ENCODE peak calls at places on chromosomes 4 and X, in six cellular contexts. One of them, this sample, is unnamed.

GRCh38 chrX:140180585-140180984 is 215.3 kb upstream of the CXorf66 start:
- DNase-seq in kidney epithelial cell: peak
- DNase-seq in CD14-positive monocyte: no peak
- DNase-seq in stomach: no peak
- DNase-seq in IMR-90: peak
- DNase-seq in HCT116: no peak
- DNase-seq in this sample: peak

GRCh38 chrX:16466640-16467432 is 183.1 kb upstream of the S100G start:
- DNase-seq in CD14-positive monocyte: no peak
- DNase-seq in stomach: no peak
- DNase-seq in kidney epithelial cell: no peak
- DNase-seq in HCT116: no peak
- DNase-seq in IMR-90: peak
- DNase-seq in this sample: peak

GRCh38 chr4:102807345-102807744 is 20.0 kb downstream of the UBE2D3 start:
- DNase-seq in stomach: no peak
- DNase-seq in CD14-positive monocyte: no peak
- DNase-seq in kidney epithelial cell: no peak
- DNase-seq in HCT116: no peak
- DNase-seq in IMR-90: no peak
- DNase-seq in this sample: no peak

GRCh38 chr4:147518846-147519767 is 38.2 kb downstream of the EDNRA start:
- DNase-seq in HCT116: peak
- DNase-seq in IMR-90: peak
- DNase-seq in kidney epithelial cell: peak
- DNase-seq in stomach: peak
- DNase-seq in CD14-positive monocyte: no peak
- DNase-seq in this sample: peak

GRCh38 chr4:84606645-84607044 is 23.7 kb downstream of the CDS1 start:
- DNase-seq in CD14-positive monocyte: no peak
- DNase-seq in kidney epithelial cell: no peak
- DNase-seq in IMR-90: no peak
- DNase-seq in stomach: no peak
- DNase-seq in HCT116: no peak
- DNase-seq in this sample: no peak

GRCh38 chr4:125572601-125573000 is 257.8 kb downstream of the FAT4 start:
- DNase-seq in stomach: no peak
- DNase-seq in IMR-90: no peak
- DNase-seq in CD14-positive monocyte: no peak
- DNase-seq in HCT116: no peak
- DNase-seq in kidney epithelial cell: no peak
- DNase-seq in this sample: peak

GRCh38 chr4:15677507-15677988 is 4.1 kb upstream of the FAM200B start:
- DNase-seq in stomach: peak
- DNase-seq in kidney epithelial cell: peak
- DNase-seq in IMR-90: peak
- DNase-seq in CD14-positive monocyte: no peak
- DNase-seq in HCT116: peak
- DNase-seq in this sample: peak

GRCh38 chr4:100306018-100306417 is 115.8 kb upstream of the DDIT4L start:
- DNase-seq in CD14-positive monocyte: no peak
- DNase-seq in kidney epithelial cell: peak
- DNase-seq in IMR-90: peak
- DNase-seq in stomach: no peak
- DNase-seq in HCT116: no peak
- DNase-seq in this sample: peak

GRCh38 chr4:183443609-183444148 is 757 bp upstream of the CDKN2AIP start:
- DNase-seq in IMR-90: peak
- DNase-seq in HCT116: no peak
- DNase-seq in CD14-positive monocyte: peak
- DNase-seq in stomach: no peak
- DNase-seq in kidney epithelial cell: no peak
- DNase-seq in this sample: peak

GRCh38 chr4:89290727-89291126 is 16.9 kb downstream of the GPRIN3 start:
- DNase-seq in stomach: no peak
- DNase-seq in IMR-90: no peak
- DNase-seq in CD14-positive monocyte: no peak
- DNase-seq in kidney epithelial cell: no peak
- DNase-seq in HCT116: no peak
- DNase-seq in this sample: no peak

GRCh38 chr4:16122784-16123183 is 39.0 kb upstream of the PROM1 start:
- DNase-seq in stomach: no peak
- DNase-seq in HCT116: no peak
- DNase-seq in kidney epithelial cell: no peak
- DNase-seq in CD14-positive monocyte: no peak
- DNase-seq in IMR-90: no peak
- DNase-seq in this sample: no peak

GRCh38 chr4:88457307-88458090 is 580 bp downstream of the HERC5 start:
- DNase-seq in CD14-positive monocyte: no peak
- DNase-seq in HCT116: peak
- DNase-seq in IMR-90: no peak
- DNase-seq in stomach: peak
- DNase-seq in kidney epithelial cell: no peak
- DNase-seq in this sample: no peak

GRCh38 chr4:158810487-158811215 is 41.8 kb downstream of the FNIP2 start:
- DNase-seq in IMR-90: peak
- DNase-seq in kidney epithelial cell: peak
- DNase-seq in CD14-positive monocyte: peak
- DNase-seq in HCT116: peak
- DNase-seq in stomach: peak
- DNase-seq in this sample: peak

GRCh38 chrX:110944793-110945466 is 149.3 kb upstream of the CHRDL1 start:
- DNase-seq in CD14-positive monocyte: no peak
- DNase-seq in kidney epithelial cell: no peak
- DNase-seq in IMR-90: no peak
- DNase-seq in HCT116: no peak
- DNase-seq in stomach: peak
- DNase-seq in this sample: no peak

GRCh38 chrX:149259241-149259640 is 245.9 kb downstream of the IDS start:
- DNase-seq in kidney epithelial cell: no peak
- DNase-seq in stomach: no peak
- DNase-seq in IMR-90: no peak
- DNase-seq in CD14-positive monocyte: no peak
- DNase-seq in HCT116: no peak
- DNase-seq in this sample: no peak

GRCh38 chrX:153642313-153642654 is 4.7 kb upstream of the DUSP9 start:
- DNase-seq in HCT116: no peak
- DNase-seq in CD14-positive monocyte: no peak
- DNase-seq in stomach: no peak
- DNase-seq in IMR-90: no peak
- DNase-seq in kidney epithelial cell: no peak
- DNase-seq in this sample: no peak

GRCh38 chr4:76736434-76736833 is 161.5 kb downstream of the SOWAHB start:
- DNase-seq in IMR-90: peak
- DNase-seq in HCT116: no peak
- DNase-seq in kidney epithelial cell: no peak
- DNase-seq in CD14-positive monocyte: no peak
- DNase-seq in stomach: no peak
- DNase-seq in this sample: peak

GRCh38 chr4:52106701-52107100 is 55.6 kb downstream of the SPATA18 start:
- DNase-seq in CD14-positive monocyte: no peak
- DNase-seq in stomach: no peak
- DNase-seq in kidney epithelial cell: no peak
- DNase-seq in IMR-90: no peak
- DNase-seq in HCT116: no peak
- DNase-seq in this sample: no peak

GRCh38 chr4:187235456-187236170 is 512.0 kb upstream of the FAT1 start:
- DNase-seq in CD14-positive monocyte: no peak
- DNase-seq in stomach: no peak
- DNase-seq in kidney epithelial cell: no peak
- DNase-seq in IMR-90: no peak
- DNase-seq in HCT116: no peak
- DNase-seq in this sample: no peak

GRCh38 chrX:68749426-68749825 is 79.4 kb upstream of the EFNB1 start:
- DNase-seq in IMR-90: no peak
- DNase-seq in kidney epithelial cell: no peak
- DNase-seq in HCT116: no peak
- DNase-seq in CD14-positive monocyte: no peak
- DNase-seq in stomach: no peak
- DNase-seq in this sample: no peak

GRCh38 chr4:38119663-38120374 is 159.6 kb downstream of the PTTG2 start:
- DNase-seq in stomach: no peak
- DNase-seq in HCT116: no peak
- DNase-seq in IMR-90: peak
- DNase-seq in CD14-positive monocyte: no peak
- DNase-seq in kidney epithelial cell: peak
- DNase-seq in this sample: peak

GRCh38 chr4:101306225-101306624 is 41.1 kb downstream of the PPP3CA start:
- DNase-seq in kidney epithelial cell: no peak
- DNase-seq in IMR-90: no peak
- DNase-seq in CD14-positive monocyte: no peak
- DNase-seq in stomach: no peak
- DNase-seq in HCT116: no peak
- DNase-seq in this sample: no peak

GRCh38 chr4:36235306-36235705 is 9.0 kb downstream of the ARAP2 start:
- DNase-seq in stomach: no peak
- DNase-seq in kidney epithelial cell: no peak
- DNase-seq in CD14-positive monocyte: no peak
- DNase-seq in HCT116: no peak
- DNase-seq in IMR-90: peak
- DNase-seq in this sample: no peak

GRCh38 chr4:182143086-182143821 is 99.9 kb upstream of the TENM3 start:
- DNase-seq in IMR-90: peak
- DNase-seq in kidney epithelial cell: no peak
- DNase-seq in HCT116: no peak
- DNase-seq in stomach: no peak
- DNase-seq in CD14-positive monocyte: no peak
- DNase-seq in this sample: peak

GRCh38 chrX:68931345-68931744 is 102.5 kb downstream of the EFNB1 start:
- DNase-seq in stomach: no peak
- DNase-seq in IMR-90: no peak
- DNase-seq in kidney epithelial cell: no peak
- DNase-seq in HCT116: no peak
- DNase-seq in CD14-positive monocyte: no peak
- DNase-seq in this sample: no peak

GRCh38 chr4:123327346-123327745 is 69.2 kb upstream of the SPRY1 start:
- DNase-seq in kidney epithelial cell: no peak
- DNase-seq in stomach: no peak
- DNase-seq in HCT116: no peak
- DNase-seq in CD14-positive monocyte: no peak
- DNase-seq in IMR-90: no peak
- DNase-seq in this sample: no peak

GRCh38 chr4:43234626-43235025 is 342.1 kb downstream of the GRXCR1 start:
- DNase-seq in stomach: no peak
- DNase-seq in CD14-positive monocyte: no peak
- DNase-seq in HCT116: no peak
- DNase-seq in kidney epithelial cell: no peak
- DNase-seq in IMR-90: peak
- DNase-seq in this sample: no peak

GRCh38 chrX:23008431-23009099 is 8.8 kb downstream of the DDX53 start:
- DNase-seq in HCT116: peak
- DNase-seq in CD14-positive monocyte: no peak
- DNase-seq in stomach: no peak
- DNase-seq in kidney epithelial cell: no peak
- DNase-seq in IMR-90: peak
- DNase-seq in this sample: peak

GRCh38 chrX:9942086-9942485 is 25.1 kb upstream of the CLDN34 start:
- DNase-seq in HCT116: no peak
- DNase-seq in CD14-positive monocyte: no peak
- DNase-seq in stomach: no peak
- DNase-seq in kidney epithelial cell: no peak
- DNase-seq in IMR-90: no peak
- DNase-seq in this sample: no peak

GRCh38 chr4:3870567-3870962 is 104.4 kb downstream of the ADRA2C start:
- DNase-seq in CD14-positive monocyte: no peak
- DNase-seq in IMR-90: no peak
- DNase-seq in kidney epithelial cell: no peak
- DNase-seq in stomach: no peak
- DNase-seq in HCT116: no peak
- DNase-seq in this sample: no peak
- TF ChIP-seq CTCF in CD14-positive monocyte: no peak
- TF ChIP-seq CTCF in IMR-90: no peak
- TF ChIP-seq CTCF in kidney epithelial cell: no peak
- TF ChIP-seq CTCF in stomach: no peak
- TF ChIP-seq CTCF in HCT116: no peak
- TF ChIP-seq CTCF in this sample: no peak

DNA sequence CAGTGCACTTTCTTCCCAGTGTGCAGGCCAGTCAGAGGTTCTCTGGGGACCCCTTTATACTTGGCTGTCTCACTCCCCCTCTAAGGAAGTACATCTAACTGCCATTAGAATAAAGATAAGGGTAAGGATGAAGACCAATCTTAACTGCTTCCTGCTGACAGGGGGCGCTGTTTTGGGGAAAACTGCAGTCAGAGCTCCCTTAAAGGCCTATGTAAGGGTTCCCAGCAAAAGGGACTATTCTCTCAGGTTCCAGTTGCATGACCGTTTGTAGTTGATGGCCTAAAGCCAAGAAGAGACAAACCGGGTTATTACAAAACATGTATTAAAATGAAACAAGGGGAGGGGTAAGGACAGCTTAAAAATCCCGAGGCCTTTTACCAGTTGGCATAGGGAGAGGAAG is 115.6 kb upstream of the SPIN4 start:
- DNase-seq in kidney epithelial cell: no peak
- DNase-seq in IMR-90: no peak
- DNase-seq in stomach: no peak
- DNase-seq in CD14-positive monocyte: no peak
- DNase-seq in HCT116: no peak
- DNase-seq in this sample: no peak
- TF ChIP-seq CTCF in kidney epithelial cell: no peak
- TF ChIP-seq CTCF in IMR-90: no peak
- TF ChIP-seq CTCF in stomach: no peak
- TF ChIP-seq CTCF in CD14-positive monocyte: no peak
- TF ChIP-seq CTCF in HCT116: no peak
- TF ChIP-seq CTCF in this sample: peak

GRCh38 chrX:113512700-113513395 is 672.2 kb upstream of the AMOT start:
- DNase-seq in stomach: no peak
- DNase-seq in HCT116: peak
- DNase-seq in CD14-positive monocyte: no peak
- DNase-seq in kidney epithelial cell: peak
- DNase-seq in IMR-90: peak
- DNase-seq in this sample: peak
- TF ChIP-seq CTCF in stomach: no peak
- TF ChIP-seq CTCF in HCT116: no peak
- TF ChIP-seq CTCF in CD14-positive monocyte: no peak
- TF ChIP-seq CTCF in kidney epithelial cell: no peak
- TF ChIP-seq CTCF in IMR-90: no peak
- TF ChIP-seq CTCF in this sample: no peak

GRCh38 chr4:110754726-110755125 is 131.8 kb upstream of the PITX2 start:
- DNase-seq in CD14-positive monocyte: no peak
- DNase-seq in stomach: no peak
- DNase-seq in kidney epithelial cell: no peak
- DNase-seq in HCT116: no peak
- DNase-seq in IMR-90: no peak
- DNase-seq in this sample: no peak
- TF ChIP-seq CTCF in CD14-positive monocyte: no peak
- TF ChIP-seq CTCF in stomach: no peak
- TF ChIP-seq CTCF in kidney epithelial cell: no peak
- TF ChIP-seq CTCF in HCT116: no peak
- TF ChIP-seq CTCF in IMR-90: no peak
- TF ChIP-seq CTCF in this sample: no peak

This sample was measured in HFFc6.